ENCODE peak calls at places on chromosomes 12 and 14, in seven cellular contexts. One of them, this sample, is unnamed.

GRCh38 chr14:32329146-32329545 is at the start of gene AKAP6:
- DNase-seq in astrocyte of the spinal cord: no peak
- DNase-seq in ELR: no peak
- DNase-seq in pancreas: no peak
- DNase-seq in sciatic nerve: no peak
- DNase-seq in NCI-H1092 treated with DMSO at 0.1 percent for 48 hours: no peak
- DNase-seq in activated CD4-positive, CD25-positive, alpha-beta regulatory T cell treated with anti-CD3 and anti-CD28 coated beads, Interleukin-2, amount 50 U/mL, for 72 hours: no peak
- DNase-seq in this sample: peak; percentile 30

GRCh38 chr12:6187948-6188793 is 12.0 kb upstream of the CD9 start:
- DNase-seq in astrocyte of the spinal cord: no peak
- DNase-seq in ELR: no peak
- DNase-seq in pancreas: no peak
- DNase-seq in sciatic nerve: no peak
- DNase-seq in NCI-H1092 treated with DMSO at 0.1 percent for 48 hours: no peak
- DNase-seq in activated CD4-positive, CD25-positive, alpha-beta regulatory T cell treated with anti-CD3 and anti-CD28 coated beads, Interleukin-2, amount 50 U/mL, for 72 hours: no peak
- DNase-seq in this sample: no peak

GRCh38 chr12:104520242-104520900 is 63.6 kb downstream of the CHST11 start:
- DNase-seq in astrocyte of the spinal cord: no peak
- DNase-seq in ELR: no peak
- DNase-seq in pancreas: no peak
- DNase-seq in sciatic nerve: no peak
- DNase-seq in NCI-H1092 treated with DMSO at 0.1 percent for 48 hours: peak; percentile 46
- DNase-seq in activated CD4-positive, CD25-positive, alpha-beta regulatory T cell treated with anti-CD3 and anti-CD28 coated beads, Interleukin-2, amount 50 U/mL, for 72 hours: no peak
- DNase-seq in this sample: peak; percentile 90

GRCh38 chr12:75683220-75683619 is 171.8 kb upstream of the KRR1 start:
- DNase-seq in astrocyte of the spinal cord: no peak
- DNase-seq in ELR: no peak
- DNase-seq in pancreas: no peak
- DNase-seq in sciatic nerve: no peak
- DNase-seq in NCI-H1092 treated with DMSO at 0.1 percent for 48 hours: no peak
- DNase-seq in activated CD4-positive, CD25-positive, alpha-beta regulatory T cell treated with anti-CD3 and anti-CD28 coated beads, Interleukin-2, amount 50 U/mL, for 72 hours: no peak
- DNase-seq in this sample: no peak

GRCh38 chr12:25286837-25287236 is 36.1 kb upstream of the KRAS start:
- DNase-seq in astrocyte of the spinal cord: no peak
- DNase-seq in ELR: no peak
- DNase-seq in pancreas: no peak
- DNase-seq in sciatic nerve: no peak
- DNase-seq in NCI-H1092 treated with DMSO at 0.1 percent for 48 hours: no peak
- DNase-seq in activated CD4-positive, CD25-positive, alpha-beta regulatory T cell treated with anti-CD3 and anti-CD28 coated beads, Interleukin-2, amount 50 U/mL, for 72 hours: no peak
- DNase-seq in this sample: no peak

GRCh38 chr12:76587428-76588178 is 28.0 kb upstream of the OSBPL8 start:
- DNase-seq in astrocyte of the spinal cord: no peak
- DNase-seq in ELR: no peak
- DNase-seq in pancreas: no peak
- DNase-seq in sciatic nerve: no peak
- DNase-seq in NCI-H1092 treated with DMSO at 0.1 percent for 48 hours: no peak
- DNase-seq in activated CD4-positive, CD25-positive, alpha-beta regulatory T cell treated with anti-CD3 and anti-CD28 coated beads, Interleukin-2, amount 50 U/mL, for 72 hours: no peak
- DNase-seq in this sample: peak; percentile 23

GRCh38 chr14:55701638-55702037 is 121.6 kb downstream of the KTN1 start:
- DNase-seq in astrocyte of the spinal cord: peak; percentile 43
- DNase-seq in ELR: peak; percentile 77
- DNase-seq in pancreas: no peak
- DNase-seq in sciatic nerve: no peak
- DNase-seq in NCI-H1092 treated with DMSO at 0.1 percent for 48 hours: no peak
- DNase-seq in activated CD4-positive, CD25-positive, alpha-beta regulatory T cell treated with anti-CD3 and anti-CD28 coated beads, Interleukin-2, amount 50 U/mL, for 72 hours: no peak
- DNase-seq in this sample: no peak

GRCh38 chr12:26125451-26126339 is 858 bp upstream of the BHLHE41 start:
- DNase-seq in astrocyte of the spinal cord: peak; percentile 75
- DNase-seq in ELR: peak; percentile 83
- DNase-seq in pancreas: peak; percentile 84
- DNase-seq in sciatic nerve: peak; percentile 82
- DNase-seq in NCI-H1092 treated with DMSO at 0.1 percent for 48 hours: peak; percentile 12
- DNase-seq in activated CD4-positive, CD25-positive, alpha-beta regulatory T cell treated with anti-CD3 and anti-CD28 coated beads, Interleukin-2, amount 50 U/mL, for 72 hours: peak; percentile 37
- DNase-seq in this sample: peak; percentile 83

GRCh38 chr14:91317381-91318313 is 73.1 kb upstream of the GPR68 start:
- DNase-seq in astrocyte of the spinal cord: no peak
- DNase-seq in ELR: no peak
- DNase-seq in pancreas: peak; percentile 59
- DNase-seq in sciatic nerve: no peak
- DNase-seq in NCI-H1092 treated with DMSO at 0.1 percent for 48 hours: no peak
- DNase-seq in activated CD4-positive, CD25-positive, alpha-beta regulatory T cell treated with anti-CD3 and anti-CD28 coated beads, Interleukin-2, amount 50 U/mL, for 72 hours: peak; percentile 79
- DNase-seq in this sample: no peak

GRCh38 chr14:101518611-101519048 is 42.7 kb upstream of the DIO3 start:
- DNase-seq in astrocyte of the spinal cord: no peak
- DNase-seq in ELR: no peak
- DNase-seq in pancreas: peak; percentile 67
- DNase-seq in sciatic nerve: no peak
- DNase-seq in NCI-H1092 treated with DMSO at 0.1 percent for 48 hours: no peak
- DNase-seq in activated CD4-positive, CD25-positive, alpha-beta regulatory T cell treated with anti-CD3 and anti-CD28 coated beads, Interleukin-2, amount 50 U/mL, for 72 hours: no peak
- DNase-seq in this sample: no peak

GRCh38 chr14:78530078-78530477 is 359.9 kb downstream of the NRXN3 start:
- DNase-seq in astrocyte of the spinal cord: peak; percentile 3
- DNase-seq in ELR: peak; percentile 13
- DNase-seq in pancreas: no peak
- DNase-seq in sciatic nerve: no peak
- DNase-seq in NCI-H1092 treated with DMSO at 0.1 percent for 48 hours: no peak
- DNase-seq in activated CD4-positive, CD25-positive, alpha-beta regulatory T cell treated with anti-CD3 and anti-CD28 coated beads, Interleukin-2, amount 50 U/mL, for 72 hours: no peak
- DNase-seq in this sample: no peak

This sample was measured in mesenchymal stem cell.